ENCODE peak calls at places on chromosome 9, in five cellular contexts. Q is naive thymus-derived CD4-positive, alpha-beta T cell; D is MM.1S; U is mammary epithelial cell; F is epithelial cell of esophagus. C is an unnamed sample.

GRCh38 chr9:85013703-85014102 is 344.2 kb downstream of the NTRK2 start:
- DNase-seq in Q (no peak), D (no peak), U (peak; percentile 81), F (peak; percentile 32), C (no peak)

GRCh38 chr9:126116351-126117157 is 210.1 kb upstream of the MVB12B start:
- DNase-seq in Q (no peak), D (no peak), U (no peak), F (no peak), C (no peak)

GRCh38 chr9:35923927-35924763 is 14.9 kb downstream of the SPAAR start:
- DNase-seq in Q (no peak), D (peak; percentile 68), U (peak; percentile 91), F (peak; percentile 89), C (no peak)

GRCh38 chr9:110531776-110532175 is 47.8 kb downstream of the SVEP1 start:
- DNase-seq in Q (no peak), D (peak; percentile 9), U (no peak), F (no peak), C (no peak)

GRCh38 chr9:133424187-133424586 is 2.0 kb downstream of the ADAMTS13 start:
- DNase-seq in Q (no peak), D (no peak), U (no peak), F (no peak), C (no peak)

GRCh38 chr9:7139886-7140285 is 382.1 kb downstream of the KDM4C start:
- DNase-seq in Q (no peak), D (no peak), U (no peak), F (no peak), C (no peak)

GRCh38 chr9:115167175-115167574 is 49.2 kb upstream of the TNC start:
- DNase-seq in Q (no peak), D (no peak), U (peak; percentile 82), F (peak; percentile 86), C (no peak)

GRCh38 chr9:112111461-112111860 is 63.6 kb downstream of the SUSD1 start:
- DNase-seq in Q (no peak), D (no peak), U (no peak), F (no peak), C (no peak)

GRCh38 chr9:34559616-34560546 is 29.6 kb downstream of the CNTFR start:
- DNase-seq in Q (no peak), D (no peak), U (peak; percentile 48), F (peak; percentile 78), C (peak; percentile 45)

GRCh38 chr9:99350461-99350860 is 128.4 kb downstream of the SEC61B start:
- DNase-seq in Q (no peak), D (no peak), U (no peak), F (no peak), C (no peak)

GRCh38 chr9:96856363-96857286 is 2.3 kb upstream of the ZNF782 start:
- DNase-seq in Q (peak; percentile 60), D (peak; percentile 75), U (peak; percentile 67), F (peak; percentile 77), C (peak; percentile 54)

GRCh38 chr9:70868044-70868443 is 253.4 kb downstream of the TRPM3 start:
- DNase-seq in Q (no peak), D (no peak), U (no peak), F (no peak), C (no peak)

GRCh38 chr9:134966270-134966669 is 48.6 kb upstream of the FCN1 start:
- DNase-seq in Q (no peak), D (no peak), U (no peak), F (no peak), C (no peak)

GRCh38 chr9:69453746-69454145 is 128.7 kb downstream of the ENTREP1 start:
- DNase-seq in Q (no peak), D (no peak), U (no peak), F (no peak), C (no peak)

GRCh38 chr9:11338130-11338529 is 725.3 kb upstream of the PTPRD start:
- DNase-seq in Q (no peak), D (peak; percentile 83), U (no peak), F (peak; percentile 16), C (no peak)

GRCh38 chr9:97527626-97528528 is 26.4 kb downstream of the TMOD1 start:
- DNase-seq in Q (no peak), D (no peak), U (no peak), F (no peak), C (no peak)

GRCh38 chr9:108477538-108478006 is 378.2 kb downstream of the ACTL7B start:
- DNase-seq in Q (no peak), D (no peak), U (peak; percentile 78), F (peak; percentile 90), C (no peak)

GRCh38 chr9:124222918-124223720 is 34.6 kb upstream of the NEK6 start:
- DNase-seq in Q (no peak), D (no peak), U (no peak), F (peak; percentile 44), C (no peak)

GRCh38 chr9:37324261-37324683 is 98.2 kb upstream of the GRHPR start:
- DNase-seq in Q (no peak), D (no peak), U (no peak), F (peak; percentile 14), C (no peak)

GRCh38 chr9:97640290-97640689 is 6.7 kb downstream of the NCBP1 start:
- DNase-seq in Q (no peak), D (no peak), U (no peak), F (no peak), C (no peak)

GRCh38 chr9:68545033-68545705 is 4.5 kb upstream of the TMEM252 start:
- DNase-seq in Q (no peak), D (no peak), U (no peak), F (no peak), C (no peak)

GRCh38 chr9:16729656-16730055 is 140.8 kb downstream of the BNC2 start:
- DNase-seq in Q (no peak), D (no peak), U (no peak), F (no peak), C (no peak)

GRCh38 chr9:38418366-38418765 is 5.9 kb downstream of the IGFBPL1 start:
- DNase-seq in Q (no peak), D (no peak), U (no peak), F (no peak), C (no peak)

GRCh38 chr9:87606921-87607521 is 109.4 kb downstream of the DAPK1 start:
- DNase-seq in Q (no peak), D (no peak), U (peak; percentile 34), F (no peak), C (no peak)

GRCh38 chr9:99593621-99594020 is 228.1 kb upstream of the NR4A3 start:
- DNase-seq in Q (no peak), D (no peak), U (peak; percentile 2), F (peak; percentile 2), C (no peak)

GRCh38 chr9:89256225-89256624 is 54.8 kb upstream of the CKS2 start:
- DNase-seq in Q (no peak), D (no peak), U (no peak), F (no peak), C (no peak)

GRCh38 chr9:115035872-115036612 is 81.9 kb downstream of the TNC start:
- DNase-seq in Q (no peak), D (peak; percentile 61), U (peak; percentile 99), F (peak; percentile 97), C (no peak)

GRCh38 chr9:33458444-33458843 is 11.1 kb upstream of the AQP3 start:
- DNase-seq in Q (peak; percentile 68), D (peak; percentile 41), U (peak; percentile 82), F (peak; percentile 94), C (no peak)

GRCh38 chr9:126397056-126397455 is 70.4 kb downstream of the MVB12B start:
- DNase-seq in Q (peak; percentile 79), D (peak; percentile 98), U (peak; percentile 35), F (no peak), C (no peak)

GRCh38 chr9:71929791-71930440 is 18.5 kb downstream of the C9orf85 start:
- DNase-seq in Q (no peak), D (no peak), U (no peak), F (no peak), C (no peak)

GRCh38 chr9:120475341-120475740 is 104.6 kb downstream of the CDK5RAP2 start:
- DNase-seq in Q (no peak), D (no peak), U (no peak), F (no peak), C (no peak)

GRCh38 chr9:128685022-128685332 is 4.0 kb upstream of the SET start:
- DNase-seq in Q (no peak), D (no peak), U (no peak), F (no peak), C (no peak)
- H3K4me3 ChIP-seq in Q (peak overlapping the region; percentile 91), D (peak overlapping the region; percentile 85), U (peak overlapping the region; percentile 25), F (peak overlapping the region; percentile 97), C (no peak overlapping the region)

GRCh38 chr9:456365-456764 is 241.7 kb downstream of the DOCK8 start:
- DNase-seq in Q (no peak), D (no peak), U (no peak), F (peak; percentile 18), C (no peak)
- H3K4me3 ChIP-seq in Q (no peak overlapping the region), D (no peak overlapping the region), U (no peak overlapping the region), F (no peak overlapping the region), C (no peak overlapping the region)

DNA sequence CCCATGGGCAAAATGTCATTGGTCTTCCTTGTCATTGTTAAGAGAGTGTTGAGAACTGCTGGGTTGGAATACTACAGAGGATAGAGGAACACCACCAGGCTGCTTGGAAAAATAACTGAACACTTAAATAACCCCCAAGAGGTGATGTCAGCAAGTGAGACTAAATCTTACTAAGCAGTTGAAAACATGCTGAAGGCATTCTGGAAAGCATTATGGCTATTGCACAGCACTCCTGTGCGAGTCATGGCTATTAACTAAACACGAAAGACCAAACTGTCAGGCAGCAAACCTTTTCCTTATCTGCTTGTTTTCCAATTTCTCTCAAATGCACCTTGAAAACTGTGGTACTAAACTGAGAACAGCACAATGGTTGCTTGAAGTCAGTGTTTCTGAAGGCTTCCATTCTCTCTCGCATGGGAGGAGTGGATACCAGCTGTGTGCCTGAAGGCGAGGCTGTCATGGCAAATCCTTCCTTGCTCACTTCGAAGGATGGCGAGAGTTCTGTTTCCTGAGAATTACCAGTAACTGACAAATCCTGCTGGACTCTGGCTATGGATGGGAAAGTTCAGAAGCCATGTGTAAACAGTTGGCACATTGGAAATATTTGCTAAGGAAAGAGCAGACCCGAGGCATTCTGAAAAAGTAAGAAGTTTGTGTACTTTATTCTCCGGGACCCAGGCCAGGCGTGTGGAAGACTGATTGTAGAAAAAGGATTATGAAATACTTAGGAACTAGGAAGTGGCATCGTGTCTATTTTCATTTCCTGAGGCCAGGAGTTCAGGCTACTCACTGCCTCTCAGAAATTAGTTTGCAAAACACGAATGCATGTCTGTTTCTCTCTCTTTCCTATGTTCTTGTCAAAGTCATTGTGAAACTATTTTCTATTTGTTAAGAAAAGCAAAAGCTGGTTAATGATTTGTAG is 182.1 kb downstream of the DMRT2 start:
- DNase-seq in Q (no peak), D (no peak), U (peak; percentile 6), F (peak; percentile 78), C (no peak)
- H3K4me3 ChIP-seq in Q (no peak overlapping the region), D (no peak overlapping the region), U (no peak overlapping the region), F (no peak overlapping the region), C (no peak overlapping the region)

DNA sequence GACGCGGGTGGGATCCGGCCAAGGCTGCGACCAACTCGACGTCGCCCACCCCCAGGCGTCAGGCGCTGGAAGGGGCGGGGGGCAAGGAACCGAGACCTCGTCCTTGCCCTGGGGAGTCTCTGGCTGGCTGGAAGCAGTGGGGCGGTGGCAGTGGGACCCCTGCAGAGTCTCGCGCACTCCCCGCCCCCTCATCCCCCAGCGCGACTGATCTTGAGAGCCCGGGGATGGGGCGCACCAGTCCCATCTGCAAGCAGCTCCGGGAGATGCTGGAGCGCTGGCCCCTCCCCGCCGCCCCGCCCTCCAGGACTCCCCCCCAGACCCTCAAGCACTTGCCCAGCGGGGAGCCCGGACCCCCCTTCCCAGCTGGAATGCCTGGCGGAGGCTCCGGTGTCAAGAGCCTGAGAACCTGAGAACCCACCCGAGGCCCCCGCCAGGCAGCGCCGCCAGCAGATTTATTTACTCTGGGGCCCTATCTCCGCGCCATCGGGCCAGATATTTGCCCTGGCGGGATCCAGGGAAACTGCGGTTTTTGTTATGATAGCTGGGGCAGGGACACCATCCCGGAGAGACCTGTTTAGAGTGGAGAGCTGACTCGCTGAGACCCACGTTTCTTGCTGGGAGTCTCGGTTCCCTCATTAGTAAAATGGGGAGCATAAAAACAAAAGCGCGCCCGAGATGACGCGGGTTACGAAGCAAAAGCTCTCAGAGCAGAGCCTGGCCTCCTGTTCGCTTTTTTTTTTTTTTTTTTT is 1.2 kb downstream of the PRRT1B start:
- DNase-seq in Q (no peak), D (no peak), U (no peak), F (no peak), C (no peak)
- H3K4me3 ChIP-seq in Q (peak overlapping the region; percentile 47), D (no peak overlapping the region), U (no peak overlapping the region), F (no peak overlapping the region), C (peak overlapping the region; percentile 24)

C was measured in dorsolateral prefrontal cortex.